ENCODE peak calls at places on chromosome 22, in seven cellular contexts. I, Q, G, J, B, Z and F are unnamed samples.

GRCh38 chr22:40055143-40055926 is 60.6 kb downstream of the FAM83F start:
- DNase-seq in B (no peak), Q (no peak), G (no peak), I (no peak), Z (no peak), J (no peak), F (peak; percentile 53)

GRCh38 chr22:41444360-41445170 is 2.0 kb downstream of the TOB2 start:
- DNase-seq in J (peak; percentile 85), Z (peak; percentile 97), G (peak; percentile 90), B (peak; percentile 95), I (peak; percentile 95), Q (peak; percentile 98), F (peak; percentile 86)

GRCh38 chr22:20523118-20523983 is 15.9 kb downstream of the MED15 start:
- DNase-seq in J (peak; percentile 65), Q (no peak), B (no peak), I (no peak), Z (no peak), G (no peak), F (no peak)

GRCh38 chr22:29478326-29479276 is 1.4 kb upstream of the NEFH start:
- DNase-seq in J (no peak), G (no peak), Z (no peak), B (no peak), I (no peak), Q (peak; percentile 61), F (no peak)

GRCh38 chr22:45975266-45976161 is 1.4 kb downstream of the WNT7B start:
- DNase-seq in Q (no peak), G (no peak), I (no peak), J (no peak), B (no peak), Z (no peak), F (no peak)

GRCh38 chr22:48052621-48052890 is 1290.1 kb downstream of the TBC1D22A start:
- DNase-seq in J (no peak), G (no peak), I (no peak), B (no peak), Z (no peak), Q (no peak), F (no peak)

GRCh38 chr22:21728270-21728669 is 7.3 kb downstream of the YPEL1 start:
- DNase-seq in G (no peak), J (no peak), Z (no peak), Q (no peak), I (no peak), B (no peak), F (no peak)

GRCh38 chr22:31120642-31121041 is 2.1 kb upstream of the INPP5J start:
- DNase-seq in J (no peak), Q (no peak), I (no peak), B (peak; percentile 17), G (no peak), Z (no peak), F (no peak)

GRCh38 chr22:38864361-38865191 is 7.4 kb downstream of the CBX6 start:
- DNase-seq in G (no peak), I (no peak), J (no peak), Z (no peak), Q (no peak), B (peak; percentile 81), F (no peak)

GRCh38 chr22:50568626-50569025 is 5.9 kb upstream of the SYCE3 start:
- DNase-seq in I (no peak), J (no peak), Z (no peak), B (no peak), G (no peak), Q (no peak), F (no peak)

GRCh38 chr22:44391026-44391425 is 78.3 kb upstream of the SHISAL1 start:
- DNase-seq in B (peak; percentile 41), Z (no peak), G (no peak), J (no peak), I (no peak), Q (peak; percentile 9), F (no peak)

GRCh38 chr22:30297276-30298004 is 8.1 kb upstream of the CASTOR1 start:
- DNase-seq in J (no peak), Q (no peak), I (no peak), G (no peak), Z (no peak), B (no peak), F (no peak)

GRCh38 chr22:31337178-31337577 is 9.0 kb downstream of the PATZ1 start:
- DNase-seq in J (no peak), Z (no peak), B (no peak), G (no peak), I (no peak), Q (no peak), F (no peak)

GRCh38 chr22:24398409-24398808 is 29.0 kb upstream of the ADORA2A start:
- DNase-seq in Z (no peak), I (no peak), Q (no peak), J (no peak), G (no peak), B (no peak), F (no peak)

GRCh38 chr22:48449466-48450187 is 1378.0 kb downstream of the BRD1 start:
- DNase-seq in B (peak; percentile 51), G (no peak), Z (no peak), I (no peak), J (no peak), Q (no peak), F (no peak)

GRCh38 chr22:19568337-19569311 is 44.4 kb upstream of the CLDN5 start:
- DNase-seq in Z (no peak), G (no peak), Q (no peak), I (no peak), J (peak; percentile 93), B (no peak), F (peak; percentile 89)

GRCh38 chr22:19723990-19724827 is 870 bp downstream of the GP1BB start:
- DNase-seq in I (no peak), J (no peak), B (no peak), Z (no peak), Q (peak; percentile 76), G (peak; percentile 25), F (peak; percentile 14)

GRCh38 chr22:28345304-28345703 is 334.3 kb downstream of the TTC28 start:
- DNase-seq in Q (no peak), J (no peak), B (no peak), G (no peak), I (no peak), Z (no peak), F (no peak)

GRCh38 chr22:49929553-49929979 is 11.1 kb downstream of the CRELD2 start:
- DNase-seq in B (peak; percentile 97), G (no peak), Z (no peak), I (no peak), Q (peak; percentile 78), J (no peak), F (no peak)

GRCh38 chr22:20636075-20636812 is 128.8 kb downstream of the MED15 start:
- DNase-seq in Z (no peak), I (no peak), Q (no peak), G (no peak), B (no peak), J (no peak), F (no peak)

GRCh38 chr22:31104869-31105268 is 2.5 kb downstream of the SELENOM start:
- DNase-seq in B (peak; percentile 69), G (no peak), I (no peak), Q (peak; percentile 89), Z (no peak), J (no peak), F (no peak)

GRCh38 chr22:36149464-36149863 is 11.1 kb downstream of the APOL3 start:
- DNase-seq in G (no peak), I (no peak), Z (no peak), B (no peak), J (no peak), Q (no peak), F (no peak)